ENCODE peak calls at places on chromosomes 6 and 20, in seven cellular contexts. U, Q, I, M, B, H and S are unnamed samples.

GRCh38 chr6:162706236-162706635 is 21.3 kb downstream of the PRKN start:
- DNase-seq in U (no peak), Q (no peak), I (peak), M (peak), B (peak), H (no peak), S (no peak)

GRCh38 chr20:11195899-11196558 is 522.2 kb upstream of the JAG1 start:
- DNase-seq in U (no peak), Q (no peak), I (no peak), M (no peak), B (no peak), H (peak), S (no peak)

GRCh38 chr20:46168438-46168837 is 50.3 kb downstream of the CD40 start:
- DNase-seq in U (no peak), Q (no peak), I (no peak), M (no peak), B (no peak), H (no peak), S (no peak)

GRCh38 chr6:84021625-84022024 is 11.9 kb upstream of the MRAP2 start:
- DNase-seq in U (no peak), Q (no peak), I (no peak), M (no peak), B (no peak), H (no peak), S (no peak)

GRCh38 chr6:105769987-105770386 is 316.1 kb upstream of the PRDM1 start:
- DNase-seq in U (no peak), Q (no peak), I (no peak), M (no peak), B (no peak), H (no peak), S (no peak)

GRCh38 chr6:43880236-43881120 is 110.5 kb downstream of the VEGFA start:
- DNase-seq in U (no peak), Q (no peak), I (no peak), M (no peak), B (no peak), H (no peak), S (no peak)

GRCh38 chr6:150747155-150747554 is 118.3 kb upstream of the MTHFD1L start:
- DNase-seq in U (no peak), Q (no peak), I (no peak), M (no peak), B (no peak), H (no peak), S (no peak)

GRCh38 chr6:25094726-25095125 is 159.0 kb upstream of the RIPOR2 start:
- DNase-seq in U (no peak), Q (no peak), I (no peak), M (no peak), B (no peak), H (no peak), S (no peak)

GRCh38 chr20:4726710-4727391 is 5.1 kb downstream of the PRND start:
- DNase-seq in U (no peak), Q (no peak), I (peak), M (no peak), B (peak), H (no peak), S (no peak)

GRCh38 chr6:117548797-117549301 is 53.5 kb downstream of the GOPC start:
- DNase-seq in U (no peak), Q (peak), I (no peak), M (no peak), B (peak), H (no peak), S (no peak)

GRCh38 chr6:131652472-131652871 is 15.4 kb downstream of the ENPP3 start:
- DNase-seq in U (no peak), Q (no peak), I (no peak), M (no peak), B (no peak), H (no peak), S (peak)

GRCh38 chr20:37237656-37238055 is 24.0 kb downstream of the GHRH start:
- DNase-seq in U (no peak), Q (no peak), I (no peak), M (no peak), B (no peak), H (no peak), S (no peak)

GRCh38 chr6:146289816-146290588 is 253.6 kb upstream of the RAB32 start:
- DNase-seq in U (no peak), Q (no peak), I (no peak), M (no peak), B (peak), H (no peak), S (no peak)

GRCh38 chr6:68559052-68559451 is 76.0 kb upstream of the ADGRB3 start:
- DNase-seq in U (no peak), Q (peak), I (no peak), M (no peak), B (peak), H (no peak), S (no peak)

GRCh38 chr6:32188381-32189081 is 1.5 kb downstream of the PBX2 start:
- DNase-seq in U (no peak), Q (no peak), I (peak), M (peak), B (peak), H (no peak), S (no peak)

GRCh38 chr6:22025468-22026159 is 271.2 kb downstream of the PRL start:
- DNase-seq in U (peak), Q (peak), I (peak), M (no peak), B (peak), H (peak), S (no peak)

GRCh38 chr6:70310063-70310694 is 7.3 kb upstream of the COL9A1 start:
- DNase-seq in U (peak), Q (peak), I (no peak), M (no peak), B (peak), H (no peak), S (peak)

GRCh38 chr20:59836768-59837167 is 96.7 kb downstream of the SYCP2 start:
- DNase-seq in U (no peak), Q (peak), I (no peak), M (no peak), B (no peak), H (no peak), S (no peak)

GRCh38 chr6:76856065-76856464 is 607.2 kb downstream of the HTR1B start:
- DNase-seq in U (no peak), Q (no peak), I (no peak), M (no peak), B (no peak), H (no peak), S (no peak)

GRCh38 chr6:76867182-76867581 is 596.1 kb downstream of the HTR1B start:
- DNase-seq in U (no peak), Q (no peak), I (no peak), M (no peak), B (no peak), H (no peak), S (no peak)

GRCh38 chr6:76862966-76863365 is 600.3 kb downstream of the HTR1B start:
- DNase-seq in U (no peak), Q (no peak), I (no peak), M (no peak), B (peak), H (no peak), S (no peak)

GRCh38 chr6:76866091-76866490 is 597.2 kb downstream of the HTR1B start:
- DNase-seq in U (no peak), Q (no peak), I (no peak), M (no peak), B (no peak), H (no peak), S (peak)

GRCh38 chr6:76861403-76861802 is 601.9 kb downstream of the HTR1B start:
- DNase-seq in U (peak), Q (peak), I (no peak), M (no peak), B (no peak), H (no peak), S (peak)
- TF ChIP-seq CTCF in U (peak), Q (peak), I (no peak), M (no peak), B (peak), H (no peak), S (peak)

GRCh38 chr20:33653900-33654596 is 8.1 kb upstream of the C20orf144 start:
- DNase-seq in U (no peak), Q (peak), I (peak), M (peak), B (no peak), H (no peak), S (peak)
- H3K4me3 ChIP-seq in U (no peak), Q (no peak), I (no peak), M (no peak), B (no peak), H (no peak), S (no peak)

GRCh38 chr6:7617954-7618764 is 28.2 kb downstream of the SNRNP48 start:
- DNase-seq in U (no peak), Q (no peak), I (no peak), M (peak), B (peak), H (no peak), S (peak)
- TF ChIP-seq CTCF in U (no peak), Q (no peak), I (no peak), M (no peak), B (no peak), H (no peak), S (peak)

DNA sequence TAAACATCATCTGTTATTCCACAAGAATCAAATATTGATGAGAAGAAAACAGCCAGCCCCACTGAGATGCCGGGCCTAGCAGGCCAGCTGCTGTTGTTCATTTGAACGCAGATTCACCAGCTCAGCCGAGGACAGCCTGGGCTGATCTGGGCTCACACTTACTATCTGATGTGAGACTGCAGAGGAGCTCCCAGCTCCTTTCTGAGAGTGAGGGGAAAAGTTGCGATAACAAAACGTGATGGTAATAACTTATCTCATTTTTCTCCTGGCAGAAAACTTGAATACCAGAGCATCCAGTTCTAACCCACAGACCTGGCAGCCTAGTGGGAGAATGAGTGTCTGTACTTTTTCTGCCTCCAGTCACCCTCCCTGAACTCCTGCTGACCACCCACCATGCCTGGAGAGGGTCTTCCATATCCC is 14.5 kb upstream of the BNIP5 start:
- DNase-seq in U (no peak), Q (no peak), I (peak), M (no peak), B (peak), H (no peak), S (no peak)
- H3K4me3 ChIP-seq in U (no peak), Q (no peak), I (no peak), M (no peak), B (no peak), H (no peak), S (no peak)

DNA sequence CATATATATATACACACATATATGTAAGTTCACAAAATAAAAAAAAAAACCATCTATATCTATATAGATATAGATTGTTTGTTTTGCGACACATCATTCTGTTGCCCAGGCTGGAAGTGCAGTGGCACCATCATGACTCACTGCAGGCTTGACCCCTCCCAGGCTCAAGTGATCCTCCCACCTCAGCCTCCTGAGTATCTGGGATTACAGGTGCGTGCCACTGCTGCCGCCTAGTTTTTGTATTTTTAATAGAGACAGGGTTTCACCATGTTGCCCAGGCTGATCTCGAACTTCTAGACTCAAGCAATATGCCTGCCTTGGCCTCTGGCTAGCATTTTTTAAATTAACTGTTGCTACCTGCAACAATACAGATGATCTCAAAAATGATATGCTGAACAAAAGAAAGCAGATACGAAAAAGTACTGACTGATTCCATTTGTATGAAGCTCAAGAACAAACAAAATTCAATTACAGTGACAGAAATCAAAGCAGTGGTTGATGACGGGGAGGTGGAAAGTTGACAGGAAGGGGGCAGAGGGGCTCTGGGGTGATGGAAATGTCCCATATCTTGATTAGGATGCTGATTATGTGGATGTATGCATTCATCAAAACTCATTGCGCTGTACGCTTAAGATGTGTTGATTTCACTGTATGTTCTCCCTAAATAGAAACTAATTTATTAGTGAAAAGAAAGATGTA is 49.6 kb downstream of the ATXN1 start:
- DNase-seq in U (no peak), Q (no peak), I (no peak), M (no peak), B (no peak), H (no peak), S (no peak)
- TF ChIP-seq CTCF in U (no peak), Q (no peak), I (no peak), M (no peak), B (no peak), H (peak), S (no peak)

DNA sequence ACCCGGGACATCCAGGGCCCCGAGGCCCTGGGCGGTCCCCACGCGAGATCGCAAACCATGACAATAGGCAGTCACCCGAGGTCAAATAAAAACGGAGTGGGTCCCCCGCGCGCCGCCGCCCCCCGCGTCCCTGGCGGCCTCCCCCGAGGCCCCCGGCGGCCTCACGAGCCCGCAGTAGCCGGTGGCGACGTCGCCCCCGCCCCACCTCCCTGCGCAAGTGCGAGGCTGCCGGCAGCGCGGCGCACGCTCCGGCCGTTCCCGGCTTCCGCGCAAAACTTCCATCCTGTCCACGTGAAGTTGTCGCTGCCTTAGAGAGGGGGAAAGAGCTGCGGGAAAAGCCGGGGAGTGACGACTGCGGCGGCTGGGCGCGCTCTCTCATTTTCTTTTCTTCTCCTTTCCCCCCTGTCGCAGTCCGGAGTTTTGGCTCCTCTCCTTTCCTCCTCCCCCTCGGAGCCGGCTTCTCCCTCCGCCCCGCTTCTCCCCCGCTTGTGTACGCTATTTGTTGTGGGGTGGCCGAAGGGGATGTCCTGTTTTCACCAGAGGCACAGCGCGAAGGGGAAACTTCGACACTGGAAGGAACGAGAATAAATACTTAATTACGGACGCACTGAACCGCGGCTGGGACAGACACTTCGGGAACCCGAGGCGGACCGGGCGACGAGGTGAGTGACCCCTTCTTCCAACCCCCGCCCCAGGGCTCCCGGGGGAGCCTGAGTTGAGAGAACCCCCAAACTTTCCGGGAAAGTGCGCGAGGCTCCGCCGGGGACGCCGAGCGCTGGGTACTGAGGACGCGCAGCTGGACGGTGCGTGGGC is at the start of gene EYA4:
- DNase-seq in U (peak), Q (peak), I (no peak), M (no peak), B (peak), H (peak), S (no peak)
- H3K4me3 ChIP-seq in U (peak), Q (peak), I (peak), M (peak), B (peak), H (peak), S (no peak)

GRCh38 chr6:3857822-3858221 is 8.6 kb downstream of the FAM50B start:
- DNase-seq in U (no peak), Q (no peak), I (no peak), M (no peak), B (no peak), H (no peak), S (no peak)

GRCh38 chr6:3865463-3865862 is 16.3 kb downstream of the FAM50B start:
- DNase-seq in U (no peak), Q (no peak), I (no peak), M (no peak), B (no peak), H (no peak), S (no peak)

GRCh38 chr6:3859878-3860552 is 10.8 kb downstream of the FAM50B start:
- DNase-seq in U (no peak), Q (no peak), I (no peak), M (no peak), B (no peak), H (no peak), S (no peak)

GRCh38 chr6:3861424-3861823 is 12.3 kb downstream of the FAM50B start:
- DNase-seq in U (no peak), Q (no peak), I (no peak), M (no peak), B (no peak), H (no peak), S (no peak)

DNA sequence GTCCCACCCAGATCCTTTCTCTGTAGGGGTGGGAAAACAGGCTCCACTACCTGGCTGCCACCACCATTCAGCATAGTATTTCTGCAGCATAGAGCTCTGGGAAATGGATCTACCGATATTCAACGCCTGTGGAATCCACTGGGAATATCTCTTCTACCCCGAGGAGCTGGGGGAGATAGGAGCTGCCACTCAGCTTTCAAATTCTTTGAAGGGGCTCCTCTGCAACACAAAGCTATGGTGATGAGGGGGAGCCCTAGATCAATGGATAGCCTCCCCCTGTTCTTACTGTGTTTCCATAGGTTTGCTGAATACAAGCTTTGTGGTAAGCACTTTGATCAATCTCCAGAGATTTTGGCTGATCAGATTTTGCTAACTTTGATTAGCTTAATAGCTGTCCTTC is 12.9 kb downstream of the FAM50B start:
- DNase-seq in U (no peak), Q (peak), I (no peak), M (no peak), B (no peak), H (no peak), S (no peak)
- TF ChIP-seq CTCF in U (no peak), Q (no peak), I (no peak), M (no peak), B (no peak), H (no peak), S (no peak)